ENCODE peak calls at places on chromosomes 4 and X, in nine cellular contexts. One of them, this sample, is unnamed.

GRCh38 chrX:12865359-12865758 is 1.5 kb upstream of the TLR7 start:
- DNase-seq in activated T-helper 1 cell treated with Interleukin-2 at 50 U/mL for 16 hours: no peak
- DNase-seq in T47D: no peak
- DNase-seq in WTC11: no peak
- DNase-seq in activated CD4-positive, CD25-positive, alpha-beta regulatory T cell treated with anti-CD3 and anti-CD28 coated beads, Interleukin-2, amount 50 U/mL, for 72 hours: no peak
- DNase-seq in GM03348: no peak
- DNase-seq in NAMALWA: peak; percentile 7
- DNase-seq in GM23338: no peak
- DNase-seq in A549: no peak
- DNase-seq in this sample: no peak

GRCh38 chrX:3541336-3541735 is 172.1 kb downstream of the PRKX start:
- DNase-seq in activated T-helper 1 cell treated with Interleukin-2 at 50 U/mL for 16 hours: no peak
- DNase-seq in T47D: no peak
- DNase-seq in WTC11: no peak
- DNase-seq in activated CD4-positive, CD25-positive, alpha-beta regulatory T cell treated with anti-CD3 and anti-CD28 coated beads, Interleukin-2, amount 50 U/mL, for 72 hours: no peak
- DNase-seq in GM03348: no peak
- DNase-seq in NAMALWA: no peak
- DNase-seq in GM23338: no peak
- DNase-seq in A549: no peak
- DNase-seq in this sample: no peak

GRCh38 chr4:616911-617643 is 8.3 kb upstream of the PDE6B start:
- DNase-seq in activated T-helper 1 cell treated with Interleukin-2 at 50 U/mL for 16 hours: no peak
- DNase-seq in T47D: no peak
- DNase-seq in WTC11: no peak
- DNase-seq in activated CD4-positive, CD25-positive, alpha-beta regulatory T cell treated with anti-CD3 and anti-CD28 coated beads, Interleukin-2, amount 50 U/mL, for 72 hours: no peak
- DNase-seq in GM03348: no peak
- DNase-seq in NAMALWA: no peak
- DNase-seq in GM23338: no peak
- DNase-seq in A549: no peak
- DNase-seq in this sample: no peak

GRCh38 chr4:167234388-167234881 is at the start of gene SPOCK3:
- DNase-seq in activated T-helper 1 cell treated with Interleukin-2 at 50 U/mL for 16 hours: no peak
- DNase-seq in T47D: peak; percentile 50
- DNase-seq in WTC11: peak; percentile 57
- DNase-seq in activated CD4-positive, CD25-positive, alpha-beta regulatory T cell treated with anti-CD3 and anti-CD28 coated beads, Interleukin-2, amount 50 U/mL, for 72 hours: no peak
- DNase-seq in GM03348: peak; percentile 36
- DNase-seq in NAMALWA: no peak
- DNase-seq in GM23338: peak; percentile 71
- DNase-seq in A549: peak; percentile 22
- DNase-seq in this sample: peak; percentile 45

GRCh38 chr4:6472387-6473263 is at the start of gene PPP2R2C:
- DNase-seq in activated T-helper 1 cell treated with Interleukin-2 at 50 U/mL for 16 hours: no peak
- DNase-seq in T47D: peak; percentile 69
- DNase-seq in WTC11: peak; percentile 33
- DNase-seq in activated CD4-positive, CD25-positive, alpha-beta regulatory T cell treated with anti-CD3 and anti-CD28 coated beads, Interleukin-2, amount 50 U/mL, for 72 hours: no peak
- DNase-seq in GM03348: no peak
- DNase-seq in NAMALWA: no peak
- DNase-seq in GM23338: peak; percentile 62
- DNase-seq in A549: peak; percentile 32
- DNase-seq in this sample: no peak

GRCh38 chrX:134625315-134625718 is 33.0 kb downstream of the PLAC1 start:
- DNase-seq in activated T-helper 1 cell treated with Interleukin-2 at 50 U/mL for 16 hours: no peak
- DNase-seq in T47D: no peak
- DNase-seq in WTC11: no peak
- DNase-seq in activated CD4-positive, CD25-positive, alpha-beta regulatory T cell treated with anti-CD3 and anti-CD28 coated beads, Interleukin-2, amount 50 U/mL, for 72 hours: no peak
- DNase-seq in GM03348: peak; percentile 37
- DNase-seq in NAMALWA: no peak
- DNase-seq in GM23338: no peak
- DNase-seq in A549: no peak
- DNase-seq in this sample: no peak

GRCh38 chr4:156388826-156389225 is 435.2 kb upstream of the CTSO start:
- DNase-seq in activated T-helper 1 cell treated with Interleukin-2 at 50 U/mL for 16 hours: no peak
- DNase-seq in T47D: no peak
- DNase-seq in WTC11: no peak
- DNase-seq in activated CD4-positive, CD25-positive, alpha-beta regulatory T cell treated with anti-CD3 and anti-CD28 coated beads, Interleukin-2, amount 50 U/mL, for 72 hours: no peak
- DNase-seq in GM03348: peak; percentile 49
- DNase-seq in NAMALWA: no peak
- DNase-seq in GM23338: no peak
- DNase-seq in A549: no peak
- DNase-seq in this sample: no peak

GRCh38 chr4:94813221-94813620 is 55.5 kb downstream of the BMPR1B start:
- DNase-seq in activated T-helper 1 cell treated with Interleukin-2 at 50 U/mL for 16 hours: no peak
- DNase-seq in T47D: no peak
- DNase-seq in WTC11: no peak
- DNase-seq in activated CD4-positive, CD25-positive, alpha-beta regulatory T cell treated with anti-CD3 and anti-CD28 coated beads, Interleukin-2, amount 50 U/mL, for 72 hours: no peak
- DNase-seq in GM03348: no peak
- DNase-seq in NAMALWA: no peak
- DNase-seq in GM23338: no peak
- DNase-seq in A549: no peak
- DNase-seq in this sample: no peak

GRCh38 chrX:43467608-43468234 is 188.4 kb upstream of the MAOA start:
- DNase-seq in activated T-helper 1 cell treated with Interleukin-2 at 50 U/mL for 16 hours: no peak
- DNase-seq in T47D: no peak
- DNase-seq in WTC11: peak; percentile 25
- DNase-seq in activated CD4-positive, CD25-positive, alpha-beta regulatory T cell treated with anti-CD3 and anti-CD28 coated beads, Interleukin-2, amount 50 U/mL, for 72 hours: peak; percentile 35
- DNase-seq in GM03348: no peak
- DNase-seq in NAMALWA: no peak
- DNase-seq in GM23338: peak; percentile 8
- DNase-seq in A549: no peak
- DNase-seq in this sample: no peak

This sample was measured in GM12865.